ENCODE peak calls at places on chromosome 20, in four cellular contexts. One of them, this sample, is unnamed.

GRCh38 chr20:49230021-49230420 is 10.8 kb downstream of the DDX27 start:
- DNase-seq in A549: no peak
- DNase-seq in K562: no peak
- DNase-seq in HepG2: no peak
- DNase-seq in this sample: no peak

GRCh38 chr20:4925842-4926530 is 75.3 kb downstream of the SLC23A2 start:
- DNase-seq in K562: no peak
- DNase-seq in A549: peak
- DNase-seq in HepG2: no peak
- DNase-seq in this sample: no peak

GRCh38 chr20:17023811-17024210 is 203.0 kb upstream of the PCSK2 start:
- DNase-seq in A549: no peak
- DNase-seq in HepG2: no peak
- DNase-seq in K562: no peak
- DNase-seq in this sample: peak

GRCh38 chr20:49450281-49450707 is 32.2 kb downstream of the KCNB1 start:
- DNase-seq in HepG2: no peak
- DNase-seq in A549: no peak
- DNase-seq in K562: no peak
- DNase-seq in this sample: peak

GRCh38 chr20:56391596-56392281 is at the start of gene AURKA:
- DNase-seq in K562: no peak
- DNase-seq in HepG2: peak
- DNase-seq in A549: peak
- DNase-seq in this sample: no peak

GRCh38 chr20:22429175-22430153 is 154.9 kb downstream of the FOXA2 start:
- DNase-seq in K562: no peak
- DNase-seq in A549: no peak
- DNase-seq in HepG2: peak
- DNase-seq in this sample: no peak

GRCh38 chr20:58407201-58407873 is 18.3 kb downstream of the VAPB start:
- DNase-seq in K562: peak
- DNase-seq in A549: peak
- DNase-seq in HepG2: no peak
- DNase-seq in this sample: no peak

GRCh38 chr20:31708839-31709534 is 13.7 kb downstream of the BCL2L1 start:
- DNase-seq in HepG2: no peak
- DNase-seq in K562: no peak
- DNase-seq in A549: no peak
- DNase-seq in this sample: no peak

GRCh38 chr20:17766226-17766625 is 66.5 kb downstream of the BANF2 start:
- DNase-seq in HepG2: no peak
- DNase-seq in A549: no peak
- DNase-seq in K562: no peak
- DNase-seq in this sample: no peak

GRCh38 chr20:56004611-56005388 is 519 bp downstream of the CBLN4 start:
- DNase-seq in A549: no peak
- DNase-seq in HepG2: no peak
- DNase-seq in K562: no peak
- DNase-seq in this sample: no peak

GRCh38 chr20:49615401-49616153 is 47.6 kb upstream of the PTGIS start:
- DNase-seq in K562: no peak
- DNase-seq in A549: peak
- DNase-seq in HepG2: peak
- DNase-seq in this sample: no peak

GRCh38 chr20:51470521-51470875 is 72.0 kb downstream of the NFATC2 start:
- DNase-seq in K562: no peak
- DNase-seq in HepG2: no peak
- DNase-seq in A549: no peak
- DNase-seq in this sample: no peak

GRCh38 chr20:38697306-38697705 is 27.0 kb upstream of the SLC32A1 start:
- DNase-seq in K562: no peak
- DNase-seq in HepG2: no peak
- DNase-seq in A549: no peak
- DNase-seq in this sample: no peak

GRCh38 chr20:574297-574942 is 30.8 kb upstream of the CSNK2A1 start:
- DNase-seq in K562: no peak
- DNase-seq in A549: no peak
- DNase-seq in HepG2: no peak
- DNase-seq in this sample: peak

GRCh38 chr20:11090751-11091150 is 417.0 kb upstream of the JAG1 start:
- DNase-seq in K562: no peak
- DNase-seq in HepG2: no peak
- DNase-seq in A549: no peak
- DNase-seq in this sample: no peak

GRCh38 chr20:62051901-62052255 is 13.8 kb downstream of the TAF4 start:
- DNase-seq in A549: no peak
- DNase-seq in K562: no peak
- DNase-seq in HepG2: no peak
- DNase-seq in this sample: no peak

GRCh38 chr20:49885558-49886332 is 29.6 kb downstream of the SPATA2 start:
- DNase-seq in A549: no peak
- DNase-seq in K562: no peak
- DNase-seq in HepG2: no peak
- DNase-seq in this sample: no peak

GRCh38 chr20:11907621-11908020 is 10.1 kb upstream of the BTBD3 start:
- DNase-seq in K562: no peak
- DNase-seq in HepG2: no peak
- DNase-seq in A549: no peak
- DNase-seq in this sample: no peak

GRCh38 chr20:41133709-41134361 is 3.5 kb upstream of the PLCG1 start:
- DNase-seq in A549: no peak
- DNase-seq in HepG2: no peak
- DNase-seq in K562: peak
- DNase-seq in this sample: no peak

GRCh38 chr20:54345301-54345724 is 130.1 kb upstream of the DOK5 start:
- DNase-seq in K562: no peak
- DNase-seq in HepG2: no peak
- DNase-seq in A549: peak
- DNase-seq in this sample: no peak

GRCh38 chr20:607476-607875 is 2.6 kb downstream of the TCF15 start:
- DNase-seq in A549: no peak
- DNase-seq in HepG2: no peak
- DNase-seq in K562: no peak
- DNase-seq in this sample: no peak

GRCh38 chr20:25238319-25239037 is 9.4 kb upstream of the PYGB start:
- DNase-seq in HepG2: no peak
- DNase-seq in K562: no peak
- DNase-seq in A549: no peak
- DNase-seq in this sample: no peak

GRCh38 chr20:51434026-51434425 is 108.5 kb downstream of the NFATC2 start:
- DNase-seq in HepG2: no peak
- DNase-seq in A549: no peak
- DNase-seq in K562: no peak
- DNase-seq in this sample: no peak

GRCh38 chr20:38805958-38806854 is 709 bp downstream of the PPP1R16B start:
- DNase-seq in K562: peak
- DNase-seq in HepG2: no peak
- DNase-seq in A549: no peak
- DNase-seq in this sample: peak

GRCh38 chr20:610130-611046 is at the start of gene TCF15:
- DNase-seq in K562: peak
- DNase-seq in A549: no peak
- DNase-seq in HepG2: no peak
- DNase-seq in this sample: peak

GRCh38 chr20:19913927-19914614 is 103.1 kb upstream of the NAA20 start:
- DNase-seq in A549: peak
- DNase-seq in K562: no peak
- DNase-seq in HepG2: peak
- DNase-seq in this sample: no peak

GRCh38 chr20:47857142-47857993 is 72.1 kb upstream of the SULF2 start:
- DNase-seq in A549: no peak
- DNase-seq in HepG2: peak
- DNase-seq in K562: peak
- DNase-seq in this sample: no peak

DNA sequence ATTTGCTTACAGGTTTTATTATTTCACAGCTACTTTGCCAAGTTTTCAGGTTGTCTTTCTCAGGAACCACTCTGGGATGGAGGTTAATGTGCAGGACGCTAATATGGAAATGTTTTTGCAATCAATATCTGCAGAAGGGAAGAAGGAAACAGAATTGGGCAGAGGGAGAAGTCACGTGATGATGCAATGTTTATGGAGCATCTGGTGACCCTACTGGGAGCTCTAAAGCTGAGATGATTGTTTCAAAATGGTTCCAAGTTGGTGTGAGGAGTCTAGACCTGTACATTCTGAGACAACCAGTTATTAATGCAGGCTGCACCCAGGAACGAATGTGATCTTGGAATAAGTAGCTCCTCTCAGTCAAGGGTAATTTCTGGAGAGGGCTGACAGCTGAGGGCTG is 905.4 kb upstream of the FLRT3 start:
- DNase-seq in A549: no peak
- DNase-seq in K562: no peak
- DNase-seq in HepG2: no peak
- DNase-seq in this sample: no peak
- TF ChIP-seq NR3C1 in A549: no peak
- TF ChIP-seq NR3C1 in K562: no peak
- TF ChIP-seq NR3C1 in HepG2: no peak
- TF ChIP-seq NR3C1 in this sample: no peak

DNA sequence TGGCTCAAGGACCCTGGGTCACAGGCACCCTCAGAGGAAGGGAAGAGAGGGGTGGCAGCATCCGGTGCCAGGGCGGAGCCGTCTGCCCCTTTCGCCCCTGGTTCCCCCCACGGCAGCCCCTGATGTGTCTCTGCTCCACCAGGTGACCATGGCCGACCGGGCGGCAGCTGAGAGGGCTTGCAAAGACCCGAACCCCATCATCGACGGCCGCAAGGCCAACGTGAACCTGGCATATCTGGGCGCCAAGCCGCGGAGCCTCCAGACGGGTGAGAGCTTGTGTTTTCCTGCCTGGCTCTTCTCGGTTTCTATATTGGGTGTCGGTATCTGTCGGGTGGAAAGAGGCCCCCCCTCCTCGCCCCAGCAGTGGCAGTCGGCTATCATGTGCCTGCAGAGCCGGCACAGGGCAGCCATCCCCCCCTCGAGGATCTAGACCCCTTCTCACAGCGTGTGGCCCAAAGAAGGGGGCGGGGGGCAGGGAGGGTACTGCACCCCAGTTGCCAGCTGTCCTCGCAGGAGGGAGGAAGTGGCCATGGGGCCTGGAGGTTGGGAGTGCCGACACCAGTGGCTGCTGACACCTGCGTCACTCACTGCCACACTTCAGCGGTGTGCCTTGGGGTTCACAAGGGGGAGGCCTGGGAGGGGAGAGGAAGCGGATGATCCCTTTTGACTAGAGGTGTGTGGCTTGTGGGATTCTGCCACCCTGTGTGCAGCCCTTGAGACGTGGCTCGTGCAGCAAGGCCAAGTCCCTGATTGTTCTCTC is 1.5 kb downstream of the RBM38 start:
- DNase-seq in K562: peak
- DNase-seq in A549: no peak
- DNase-seq in HepG2: no peak
- DNase-seq in this sample: no peak
- TF ChIP-seq NR3C1 in K562: no peak
- TF ChIP-seq NR3C1 in A549: no peak
- TF ChIP-seq NR3C1 in HepG2: no peak
- TF ChIP-seq NR3C1 in this sample: no peak

GRCh38 chr20:9966966-9967365 is 67.8 kb upstream of the ANKEF1 start:
- DNase-seq in K562: no peak
- DNase-seq in A549: peak
- DNase-seq in HepG2: peak
- DNase-seq in this sample: no peak
- TF ChIP-seq NR3C1 in K562: no peak
- TF ChIP-seq NR3C1 in A549: no peak
- TF ChIP-seq NR3C1 in HepG2: no peak
- TF ChIP-seq NR3C1 in this sample: no peak

GRCh38 chr20:63738687-63739128 is 868 bp upstream of the SLC2A4RG start:
- DNase-seq in K562: peak
- DNase-seq in HepG2: peak
- DNase-seq in A549: no peak
- DNase-seq in this sample: peak
- TF ChIP-seq NR3C1 in K562: no peak
- TF ChIP-seq NR3C1 in HepG2: no peak
- TF ChIP-seq NR3C1 in A549: no peak
- TF ChIP-seq NR3C1 in this sample: no peak

GRCh38 chr20:37386505-37387201 is 40.7 kb downstream of the SRC start:
- DNase-seq in K562: no peak
- DNase-seq in HepG2: no peak
- DNase-seq in A549: peak
- DNase-seq in this sample: no peak

GRCh38 chr20:37383229-37383989 is 37.5 kb downstream of the SRC start:
- DNase-seq in A549: peak
- DNase-seq in K562: no peak
- DNase-seq in HepG2: no peak
- DNase-seq in this sample: no peak

GRCh38 chr20:37385659-37386504 is 39.9 kb downstream of the SRC start:
- DNase-seq in K562: no peak
- DNase-seq in HepG2: no peak
- DNase-seq in A549: no peak
- DNase-seq in this sample: no peak

GRCh38 chr20:37385176-37385575 is 39.2 kb downstream of the SRC start:
- DNase-seq in A549: no peak
- DNase-seq in HepG2: no peak
- DNase-seq in K562: no peak
- DNase-seq in this sample: no peak

DNA sequence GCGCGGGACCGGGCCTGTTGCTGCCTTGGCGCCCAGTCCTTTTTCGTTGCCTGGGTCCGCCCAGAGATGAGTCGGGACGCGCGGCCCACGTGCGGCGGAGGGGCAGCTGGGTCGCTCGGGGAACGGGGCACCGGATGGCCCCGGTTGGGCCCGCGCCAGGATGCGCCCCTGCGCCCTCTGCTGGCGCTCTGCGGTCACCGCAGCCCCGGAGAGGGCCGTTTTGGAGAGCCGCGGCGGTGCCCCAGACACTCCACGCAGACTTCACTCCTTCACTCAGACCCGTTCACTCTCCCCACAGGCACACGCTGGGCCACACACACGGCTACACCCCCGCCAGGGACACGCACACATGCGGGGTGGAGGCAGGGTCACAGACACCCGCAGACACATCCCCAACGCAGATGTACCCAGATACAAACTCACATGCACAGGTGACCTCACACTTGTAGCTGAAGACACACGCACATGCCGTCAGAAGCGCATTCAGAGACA is 38.8 kb downstream of the SRC start:
- DNase-seq in A549: peak
- DNase-seq in K562: peak
- DNase-seq in HepG2: no peak
- DNase-seq in this sample: peak
- TF ChIP-seq NR3C1 in A549: no peak
- TF ChIP-seq NR3C1 in K562: no peak
- TF ChIP-seq NR3C1 in HepG2: no peak
- TF ChIP-seq NR3C1 in this sample: no peak

GRCh38 chr20:60078351-60079250 is 120.4 kb downstream of the CDH26 start:
- DNase-seq in K562: no peak
- DNase-seq in HepG2: no peak
- DNase-seq in A549: no peak
- DNase-seq in this sample: no peak
- TF ChIP-seq NR3C1 in K562: no peak
- TF ChIP-seq NR3C1 in HepG2: no peak
- TF ChIP-seq NR3C1 in A549: no peak
- TF ChIP-seq NR3C1 in this sample: no peak

DNA sequence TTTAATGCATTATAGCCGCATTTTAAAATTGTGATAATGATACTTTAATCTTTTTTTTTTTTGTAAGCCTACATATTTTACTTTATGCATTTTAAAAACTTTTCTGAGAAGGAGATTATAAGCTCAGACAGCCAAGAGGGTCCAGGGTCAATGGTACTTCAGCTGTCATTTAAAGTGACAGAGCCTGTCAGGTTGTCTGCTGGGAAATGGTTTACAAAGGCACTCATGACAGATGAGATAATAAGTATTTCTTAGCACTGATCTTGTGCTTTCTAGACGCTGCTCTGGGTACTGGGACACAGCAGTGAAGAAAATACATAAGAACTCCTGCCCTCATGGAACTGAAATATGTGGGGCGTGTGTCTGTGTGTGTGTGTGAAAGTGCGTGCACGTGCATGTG is 19.6 kb downstream of the LAMP5 start:
- DNase-seq in K562: no peak
- DNase-seq in A549: no peak
- DNase-seq in HepG2: no peak
- DNase-seq in this sample: no peak
- TF ChIP-seq NR3C1 in K562: no peak
- TF ChIP-seq NR3C1 in A549: no peak
- TF ChIP-seq NR3C1 in HepG2: no peak
- TF ChIP-seq NR3C1 in this sample: no peak